ENCODE peak calls at places on chromosomes 13 and 19, in eight cellular contexts. One of them, this sample, is unnamed.

GRCh38 chr13:72565893-72566292 is 161.5 kb downstream of the MZT1 start:
- DNase-seq in stomach: no peak
- DNase-seq in K562: peak; percentile 2
- DNase-seq in SK-N-SH: peak; percentile 11
- DNase-seq in tibial nerve: no peak
- DNase-seq in upper lobe of left lung: no peak
- DNase-seq in transverse colon: no peak
- DNase-seq in esophagus muscularis mucosa: no peak
- DNase-seq in this sample: no peak

GRCh38 chr19:10896851-10897526 is 25.6 kb downstream of the CARM1 start:
- DNase-seq in stomach: no peak
- DNase-seq in K562: no peak
- DNase-seq in SK-N-SH: no peak
- DNase-seq in tibial nerve: no peak
- DNase-seq in upper lobe of left lung: no peak
- DNase-seq in transverse colon: no peak
- DNase-seq in esophagus muscularis mucosa: no peak
- DNase-seq in this sample: no peak

GRCh38 chr13:42628666-42629065 is 54.7 kb downstream of the TNFSF11 start:
- DNase-seq in stomach: no peak
- DNase-seq in K562: no peak
- DNase-seq in SK-N-SH: no peak
- DNase-seq in tibial nerve: no peak
- DNase-seq in upper lobe of left lung: no peak
- DNase-seq in transverse colon: no peak
- DNase-seq in esophagus muscularis mucosa: no peak
- DNase-seq in this sample: no peak

GRCh38 chr19:43723588-43723987 is 7.7 kb downstream of the IRGC start:
- DNase-seq in stomach: no peak
- DNase-seq in K562: no peak
- DNase-seq in SK-N-SH: no peak
- DNase-seq in tibial nerve: no peak
- DNase-seq in upper lobe of left lung: no peak
- DNase-seq in transverse colon: no peak
- DNase-seq in esophagus muscularis mucosa: no peak
- DNase-seq in this sample: no peak

GRCh38 chr13:37878921-37879320 is 9.3 kb upstream of the TRPC4 start:
- DNase-seq in stomach: no peak
- DNase-seq in K562: no peak
- DNase-seq in SK-N-SH: no peak
- DNase-seq in tibial nerve: no peak
- DNase-seq in upper lobe of left lung: no peak
- DNase-seq in transverse colon: no peak
- DNase-seq in esophagus muscularis mucosa: no peak
- DNase-seq in this sample: no peak

GRCh38 chr13:83733293-83733692 is 149.0 kb downstream of the SLITRK1 start:
- DNase-seq in stomach: no peak
- DNase-seq in K562: no peak
- DNase-seq in SK-N-SH: no peak
- DNase-seq in tibial nerve: no peak
- DNase-seq in upper lobe of left lung: no peak
- DNase-seq in transverse colon: no peak
- DNase-seq in esophagus muscularis mucosa: no peak
- DNase-seq in this sample: no peak

GRCh38 chr13:110559429-110559943 is 2.0 kb downstream of the RAB20 start:
- DNase-seq in stomach: peak; percentile 91
- DNase-seq in K562: no peak
- DNase-seq in SK-N-SH: no peak
- DNase-seq in tibial nerve: no peak
- DNase-seq in upper lobe of left lung: peak; percentile 89
- DNase-seq in transverse colon: peak; percentile 83
- DNase-seq in esophagus muscularis mucosa: no peak
- DNase-seq in this sample: peak; percentile 57

GRCh38 chr13:44906758-44907157 is 82.5 kb downstream of the NUFIP1 start:
- DNase-seq in stomach: peak; percentile 69
- DNase-seq in K562: no peak
- DNase-seq in SK-N-SH: no peak
- DNase-seq in tibial nerve: no peak
- DNase-seq in upper lobe of left lung: no peak
- DNase-seq in transverse colon: peak; percentile 15
- DNase-seq in esophagus muscularis mucosa: no peak
- DNase-seq in this sample: peak; percentile 60

GRCh38 chr13:100274942-100275506 is 186.1 kb downstream of the PCCA start:
- DNase-seq in stomach: no peak
- DNase-seq in K562: peak; percentile 15
- DNase-seq in SK-N-SH: no peak
- DNase-seq in tibial nerve: no peak
- DNase-seq in upper lobe of left lung: no peak
- DNase-seq in transverse colon: no peak
- DNase-seq in esophagus muscularis mucosa: no peak
- DNase-seq in this sample: no peak

GRCh38 chr13:95834134-95834765 is 157.3 kb downstream of the DNAJC3 start:
- DNase-seq in stomach: peak; percentile 65
- DNase-seq in K562: peak; percentile 63
- DNase-seq in SK-N-SH: peak; percentile 69
- DNase-seq in tibial nerve: peak; percentile 59
- DNase-seq in upper lobe of left lung: peak; percentile 65
- DNase-seq in transverse colon: peak; percentile 64
- DNase-seq in esophagus muscularis mucosa: no peak
- DNase-seq in this sample: peak; percentile 74

GRCh38 chr19:40754611-40755247 is 3.7 kb downstream of the SNRPA start:
- DNase-seq in stomach: peak; percentile 60
- DNase-seq in K562: no peak
- DNase-seq in SK-N-SH: no peak
- DNase-seq in tibial nerve: no peak
- DNase-seq in upper lobe of left lung: peak; percentile 42
- DNase-seq in transverse colon: peak; percentile 77
- DNase-seq in esophagus muscularis mucosa: no peak
- DNase-seq in this sample: no peak

GRCh38 chr13:95300625-95301134 is 571 bp downstream of the ABCC4 start:
- DNase-seq in stomach: peak; percentile 30
- DNase-seq in K562: peak; percentile 75
- DNase-seq in SK-N-SH: peak; percentile 75
- DNase-seq in tibial nerve: peak; percentile 6
- DNase-seq in upper lobe of left lung: peak; percentile 62
- DNase-seq in transverse colon: peak; percentile 63
- DNase-seq in esophagus muscularis mucosa: no peak
- DNase-seq in this sample: peak; percentile 71

GRCh38 chr13:69755101-69755500 is 352.5 kb upstream of the ATXN8OS start:
- DNase-seq in stomach: no peak
- DNase-seq in K562: no peak
- DNase-seq in SK-N-SH: no peak
- DNase-seq in tibial nerve: no peak
- DNase-seq in upper lobe of left lung: no peak
- DNase-seq in transverse colon: no peak
- DNase-seq in esophagus muscularis mucosa: no peak
- DNase-seq in this sample: no peak

GRCh38 chr19:46660008-46660517 is 919 bp downstream of the DACT3 start:
- DNase-seq in stomach: no peak
- DNase-seq in K562: peak; percentile 41
- DNase-seq in SK-N-SH: peak; percentile 81
- DNase-seq in tibial nerve: no peak
- DNase-seq in upper lobe of left lung: no peak
- DNase-seq in transverse colon: no peak
- DNase-seq in esophagus muscularis mucosa: no peak
- DNase-seq in this sample: peak; percentile 37

GRCh38 chr13:113948034-113948742 is 25.7 kb downstream of the C13orf46 start:
- DNase-seq in stomach: no peak
- DNase-seq in K562: no peak
- DNase-seq in SK-N-SH: no peak
- DNase-seq in tibial nerve: no peak
- DNase-seq in upper lobe of left lung: no peak
- DNase-seq in transverse colon: no peak
- DNase-seq in esophagus muscularis mucosa: no peak
- DNase-seq in this sample: peak; percentile 10

GRCh38 chr13:48009298-48009697 is 8.2 kb upstream of the SUCLA2 start:
- DNase-seq in stomach: no peak
- DNase-seq in K562: no peak
- DNase-seq in SK-N-SH: no peak
- DNase-seq in tibial nerve: no peak
- DNase-seq in upper lobe of left lung: no peak
- DNase-seq in transverse colon: peak; percentile 13
- DNase-seq in esophagus muscularis mucosa: no peak
- DNase-seq in this sample: no peak

GRCh38 chr19:11530432-11530831 is 1.5 kb upstream of the ECSIT start:
- DNase-seq in stomach: peak; percentile 80
- DNase-seq in K562: peak; percentile 87
- DNase-seq in SK-N-SH: peak; percentile 89
- DNase-seq in tibial nerve: peak; percentile 23
- DNase-seq in upper lobe of left lung: peak; percentile 60
- DNase-seq in transverse colon: peak; percentile 80
- DNase-seq in esophagus muscularis mucosa: no peak
- DNase-seq in this sample: peak; percentile 86

GRCh38 chr19:29974701-29975100 is 32.7 kb downstream of the URI1 start:
- DNase-seq in stomach: no peak
- DNase-seq in K562: no peak
- DNase-seq in SK-N-SH: no peak
- DNase-seq in tibial nerve: no peak
- DNase-seq in upper lobe of left lung: no peak
- DNase-seq in transverse colon: no peak
- DNase-seq in esophagus muscularis mucosa: no peak
- DNase-seq in this sample: no peak

GRCh38 chr13:90445179-90445578 is 902.3 kb upstream of the MIR17HG start:
- DNase-seq in stomach: no peak
- DNase-seq in K562: no peak
- DNase-seq in SK-N-SH: no peak
- DNase-seq in tibial nerve: no peak
- DNase-seq in upper lobe of left lung: no peak
- DNase-seq in transverse colon: no peak
- DNase-seq in esophagus muscularis mucosa: no peak
- DNase-seq in this sample: no peak

GRCh38 chr19:15210323-15210774 is 9.6 kb upstream of the NOTCH3 start:
- DNase-seq in stomach: no peak
- DNase-seq in K562: no peak
- DNase-seq in SK-N-SH: no peak
- DNase-seq in tibial nerve: peak; percentile 44
- DNase-seq in upper lobe of left lung: peak; percentile 86
- DNase-seq in transverse colon: no peak
- DNase-seq in esophagus muscularis mucosa: no peak
- DNase-seq in this sample: peak; percentile 42

GRCh38 chr13:111909971-111910671 is 156.8 kb upstream of the SOX1 start:
- DNase-seq in stomach: no peak
- DNase-seq in K562: no peak
- DNase-seq in SK-N-SH: no peak
- DNase-seq in tibial nerve: no peak
- DNase-seq in upper lobe of left lung: no peak
- DNase-seq in transverse colon: no peak
- DNase-seq in esophagus muscularis mucosa: peak; percentile 90
- DNase-seq in this sample: no peak

GRCh38 chr19:50718255-50719118 is 1.1 kb downstream of the SHANK1 start:
- DNase-seq in stomach: no peak
- DNase-seq in K562: no peak
- DNase-seq in SK-N-SH: peak; percentile 85
- DNase-seq in tibial nerve: no peak
- DNase-seq in upper lobe of left lung: no peak
- DNase-seq in transverse colon: no peak
- DNase-seq in esophagus muscularis mucosa: no peak
- DNase-seq in this sample: no peak
- H3K4me3 ChIP-seq in stomach: peak overlapping the region; percentile 31
- H3K4me3 ChIP-seq in K562: peak overlapping the region; percentile 25
- H3K4me3 ChIP-seq in SK-N-SH: peak overlapping the region; percentile 47
- H3K4me3 ChIP-seq in tibial nerve: peak overlapping the region; percentile 9
- H3K4me3 ChIP-seq in upper lobe of left lung: peak overlapping the region; percentile 35
- H3K4me3 ChIP-seq in transverse colon: peak overlapping the region; percentile 39
- H3K4me3 ChIP-seq in esophagus muscularis mucosa: peak overlapping the region; percentile 56
- H3K4me3 ChIP-seq in this sample: peak overlapping the region; percentile 17

DNA sequence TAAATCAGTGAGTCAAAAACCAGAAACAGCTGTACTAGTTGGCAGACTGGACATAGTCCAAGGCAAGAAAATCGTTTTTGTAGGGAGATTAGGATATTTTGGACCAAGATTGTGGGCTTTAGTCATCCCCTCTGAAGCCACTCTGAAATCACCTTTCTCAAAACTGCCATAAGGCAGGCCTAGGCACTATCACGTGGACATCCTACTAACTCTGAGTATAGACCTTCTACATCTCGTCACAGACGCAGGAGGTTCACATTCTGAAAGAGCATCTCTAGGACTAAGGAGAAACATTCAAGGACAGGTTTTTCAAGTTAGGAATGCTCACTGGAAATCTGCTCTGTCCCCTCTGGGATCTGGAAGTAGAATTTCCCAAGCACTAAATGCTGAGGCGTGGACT is 2.4 kb upstream of the RUBCNL start:
- DNase-seq in stomach: no peak
- DNase-seq in K562: no peak
- DNase-seq in SK-N-SH: no peak
- DNase-seq in tibial nerve: no peak
- DNase-seq in upper lobe of left lung: no peak
- DNase-seq in transverse colon: no peak
- DNase-seq in esophagus muscularis mucosa: no peak
- DNase-seq in this sample: no peak
- H3K27me3 ChIP-seq in stomach: peaks cover 6% of the 10 kb centered on the region
- H3K27me3 ChIP-seq in K562: peaks cover 16% of the 10 kb centered on the region
- H3K27me3 ChIP-seq in SK-N-SH: peaks cover 12% of the 10 kb centered on the region
- H3K27me3 ChIP-seq in tibial nerve: peaks cover 10% of the 10 kb centered on the region
- H3K27me3 ChIP-seq in upper lobe of left lung: no peaks in the 10 kb centered on the region
- H3K27me3 ChIP-seq in transverse colon: peaks cover 27% of the 10 kb centered on the region
- H3K27me3 ChIP-seq in esophagus muscularis mucosa: peaks cover 10% of the 10 kb centered on the region
- H3K27me3 ChIP-seq in this sample: no peaks in the 10 kb centered on the region

DNA sequence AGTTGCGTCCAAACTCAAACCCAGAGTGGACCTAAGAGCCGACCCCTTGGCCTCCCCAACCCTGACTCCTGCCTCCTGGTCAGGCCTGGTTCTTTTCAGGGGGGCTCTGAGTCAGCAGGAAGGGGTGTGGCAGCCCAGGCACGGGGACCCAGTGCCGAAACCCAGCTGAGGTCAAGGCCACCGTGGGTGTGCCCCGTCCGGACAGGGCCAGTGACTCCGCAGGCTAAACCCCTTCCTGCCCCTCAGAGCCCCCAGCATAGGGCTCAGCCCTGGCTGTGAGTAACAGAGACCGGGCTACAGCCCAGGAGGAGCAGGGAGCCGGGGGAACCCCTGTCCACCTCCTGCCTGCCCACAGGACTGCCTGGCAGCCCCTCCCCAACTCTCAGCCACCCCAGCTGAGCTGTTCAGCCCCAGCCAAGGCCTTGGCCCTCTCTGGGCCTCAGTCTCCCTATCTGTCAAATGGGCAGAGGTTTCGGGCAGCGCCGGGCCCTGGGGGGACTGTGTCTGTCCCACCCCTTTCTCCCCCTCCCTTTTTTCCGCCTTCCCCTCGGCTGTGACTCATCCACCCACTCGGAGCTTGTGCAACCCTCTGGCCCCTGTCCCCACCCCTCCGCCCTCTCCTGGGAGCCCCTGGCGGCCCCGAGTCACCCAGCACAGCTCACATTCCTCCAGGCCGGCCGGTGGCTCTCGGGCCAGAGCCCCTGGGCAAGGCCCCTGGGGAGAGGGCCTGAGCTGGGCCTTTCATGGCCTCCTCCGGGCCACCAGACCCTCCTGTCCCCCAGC is 8.6 kb downstream of the ZBTB7A start:
- DNase-seq in stomach: peak; percentile 81
- DNase-seq in K562: peak; percentile 92
- DNase-seq in SK-N-SH: no peak
- DNase-seq in tibial nerve: peak; percentile 87
- DNase-seq in upper lobe of left lung: peak; percentile 93
- DNase-seq in transverse colon: peak; percentile 87
- DNase-seq in esophagus muscularis mucosa: peak; percentile 97
- DNase-seq in this sample: peak; percentile 91
- TF ChIP-seq EP300 in stomach: no peak
- TF ChIP-seq EP300 in K562: no peak
- TF ChIP-seq EP300 in SK-N-SH: no peak
- TF ChIP-seq EP300 in tibial nerve: peak; percentile 83
- TF ChIP-seq EP300 in upper lobe of left lung: peak; percentile 59
- TF ChIP-seq EP300 in transverse colon: no peak
- TF ChIP-seq EP300 in esophagus muscularis mucosa: no peak
- TF ChIP-seq EP300 in this sample: no peak

GRCh38 chr19:41928754-41929535 is 696 bp upstream of the ERFL start:
- DNase-seq in stomach: no peak
- DNase-seq in K562: peak; percentile 67
- DNase-seq in SK-N-SH: no peak
- DNase-seq in tibial nerve: no peak
- DNase-seq in upper lobe of left lung: no peak
- DNase-seq in transverse colon: peak; percentile 55
- DNase-seq in esophagus muscularis mucosa: no peak
- DNase-seq in this sample: no peak
- H3K4me3 ChIP-seq in stomach: peak overlapping the region; percentile 47
- H3K4me3 ChIP-seq in K562: peak overlapping the region; percentile 59
- H3K4me3 ChIP-seq in SK-N-SH: no peak overlapping the region
- H3K4me3 ChIP-seq in tibial nerve: peak overlapping the region; percentile 34
- H3K4me3 ChIP-seq in upper lobe of left lung: peak overlapping the region; percentile 55
- H3K4me3 ChIP-seq in transverse colon: peak overlapping the region; percentile 54
- H3K4me3 ChIP-seq in esophagus muscularis mucosa: peak overlapping the region; percentile 58
- H3K4me3 ChIP-seq in this sample: peak overlapping the region; percentile 17

This sample was measured in ovary.